ENCODE peak calls at places on chromosomes 1 and 21, in five cellular contexts. One of them, this sample, is unnamed. For H3K36me3, the result is how much of the 10 kb centered on the place peaks cover.

GRCh38 chr1:245942861-245943260 is 564.2 kb downstream of the SMYD3 start:
- DNase-seq in lung: no peak
- DNase-seq in bronchial epithelial cell: no peak
- DNase-seq in SJSA1: no peak
- DNase-seq in PC-3: no peak
- DNase-seq in this sample: no peak

GRCh38 chr1:227437495-227438008 is 119.3 kb upstream of the CDC42BPA start:
- DNase-seq in SJSA1: no peak
- DNase-seq in lung: no peak
- DNase-seq in PC-3: peak
- DNase-seq in bronchial epithelial cell: peak
- DNase-seq in this sample: no peak

GRCh38 chr1:6750490-6750889 is 34.8 kb upstream of the CAMTA1 start:
- DNase-seq in bronchial epithelial cell: no peak
- DNase-seq in PC-3: no peak
- DNase-seq in SJSA1: no peak
- DNase-seq in lung: no peak
- DNase-seq in this sample: no peak

GRCh38 chr1:228038387-228039005 is 31.7 kb downstream of the WNT3A start:
- DNase-seq in bronchial epithelial cell: no peak
- DNase-seq in SJSA1: peak
- DNase-seq in lung: no peak
- DNase-seq in PC-3: no peak
- DNase-seq in this sample: no peak

GRCh38 chr1:61301824-61302652 is 219.7 kb downstream of the NFIA start:
- DNase-seq in lung: no peak
- DNase-seq in bronchial epithelial cell: peak
- DNase-seq in PC-3: no peak
- DNase-seq in SJSA1: no peak
- DNase-seq in this sample: no peak

GRCh38 chr1:56934400-56935080 is 31.3 kb downstream of the C8B start:
- DNase-seq in PC-3: no peak
- DNase-seq in bronchial epithelial cell: no peak
- DNase-seq in SJSA1: no peak
- DNase-seq in lung: no peak
- DNase-seq in this sample: no peak

GRCh38 chr1:84377480-84378095 is 20.7 kb upstream of the DNASE2B start:
- DNase-seq in SJSA1: no peak
- DNase-seq in lung: no peak
- DNase-seq in PC-3: peak
- DNase-seq in bronchial epithelial cell: peak
- DNase-seq in this sample: peak

GRCh38 chr1:229440821-229441537 is 7.1 kb upstream of the ACTA1 start:
- DNase-seq in bronchial epithelial cell: peak
- DNase-seq in SJSA1: no peak
- DNase-seq in lung: no peak
- DNase-seq in PC-3: peak
- DNase-seq in this sample: no peak

GRCh38 chr1:169906938-169907337 is 13.2 kb upstream of the SCYL3 start:
- DNase-seq in lung: no peak
- DNase-seq in SJSA1: no peak
- DNase-seq in PC-3: peak
- DNase-seq in bronchial epithelial cell: peak
- DNase-seq in this sample: no peak

GRCh38 chr1:94646151-94646643 is 104.6 kb upstream of the F3 start:
- DNase-seq in lung: no peak
- DNase-seq in bronchial epithelial cell: peak
- DNase-seq in PC-3: peak
- DNase-seq in SJSA1: no peak
- DNase-seq in this sample: no peak

GRCh38 chr1:206693029-206693428 is 8.3 kb downstream of the MAPKAPK2 start:
- DNase-seq in PC-3: peak
- DNase-seq in lung: no peak
- DNase-seq in bronchial epithelial cell: no peak
- DNase-seq in SJSA1: peak
- DNase-seq in this sample: no peak

GRCh38 chr1:162475089-162475488 is 22.5 kb upstream of the UHMK1 start:
- DNase-seq in PC-3: no peak
- DNase-seq in bronchial epithelial cell: no peak
- DNase-seq in SJSA1: no peak
- DNase-seq in lung: no peak
- DNase-seq in this sample: no peak

GRCh38 chr1:71054281-71054731 is 6.7 kb upstream of the PTGER3 start:
- DNase-seq in SJSA1: no peak
- DNase-seq in lung: no peak
- DNase-seq in bronchial epithelial cell: no peak
- DNase-seq in PC-3: no peak
- DNase-seq in this sample: no peak

GRCh38 chr1:78603206-78603605 is 17.0 kb upstream of the IFI44L start:
- DNase-seq in bronchial epithelial cell: no peak
- DNase-seq in PC-3: no peak
- DNase-seq in SJSA1: no peak
- DNase-seq in lung: no peak
- DNase-seq in this sample: no peak

GRCh38 chr1:77834771-77835334 is 53.6 kb upstream of the NEXN start:
- DNase-seq in PC-3: peak
- DNase-seq in bronchial epithelial cell: no peak
- DNase-seq in lung: no peak
- DNase-seq in SJSA1: no peak
- DNase-seq in this sample: no peak

GRCh38 chr21:42095581-42095980 is 24.5 kb downstream of the UMODL1 start:
- DNase-seq in bronchial epithelial cell: no peak
- DNase-seq in SJSA1: no peak
- DNase-seq in lung: no peak
- DNase-seq in PC-3: no peak
- DNase-seq in this sample: no peak

GRCh38 chr1:201019321-201019977 is 4.1 kb downstream of the KIF21B start:
- DNase-seq in lung: peak
- DNase-seq in SJSA1: no peak
- DNase-seq in bronchial epithelial cell: peak
- DNase-seq in PC-3: peak
- DNase-seq in this sample: no peak

GRCh38 chr1:109821831-109822745 is 58.4 kb upstream of the EPS8L3 start:
- DNase-seq in bronchial epithelial cell: peak
- DNase-seq in PC-3: peak
- DNase-seq in lung: peak
- DNase-seq in SJSA1: peak
- DNase-seq in this sample: no peak

GRCh38 chr1:151024540-151025146 is 11.7 kb upstream of the BNIPL start:
- DNase-seq in PC-3: peak
- DNase-seq in SJSA1: peak
- DNase-seq in bronchial epithelial cell: peak
- DNase-seq in lung: peak
- DNase-seq in this sample: peak

GRCh38 chr1:20730690-20731056 is 1.8 kb downstream of the SH2D5 start:
- DNase-seq in PC-3: no peak
- DNase-seq in lung: no peak
- DNase-seq in bronchial epithelial cell: no peak
- DNase-seq in SJSA1: no peak
- DNase-seq in this sample: no peak

GRCh38 chr1:39102537-39103320 is 76.6 kb downstream of the NDUFS5 start:
- DNase-seq in lung: peak
- DNase-seq in PC-3: peak
- DNase-seq in bronchial epithelial cell: peak
- DNase-seq in SJSA1: peak
- DNase-seq in this sample: peak

GRCh38 chr1:39104158-39105060 is 78.3 kb downstream of the NDUFS5 start:
- DNase-seq in bronchial epithelial cell: no peak
- DNase-seq in SJSA1: peak
- DNase-seq in lung: no peak
- DNase-seq in PC-3: peak
- DNase-seq in this sample: peak

GRCh38 chr1:39105841-39106765 is 80.0 kb downstream of the NDUFS5 start:
- DNase-seq in SJSA1: peak
- DNase-seq in PC-3: peak
- DNase-seq in bronchial epithelial cell: no peak
- DNase-seq in lung: peak
- DNase-seq in this sample: peak

GRCh38 chr1:39105061-39105840 is 79.1 kb downstream of the NDUFS5 start:
- DNase-seq in bronchial epithelial cell: no peak
- DNase-seq in lung: peak
- DNase-seq in SJSA1: peak
- DNase-seq in PC-3: peak
- DNase-seq in this sample: peak

DNA sequence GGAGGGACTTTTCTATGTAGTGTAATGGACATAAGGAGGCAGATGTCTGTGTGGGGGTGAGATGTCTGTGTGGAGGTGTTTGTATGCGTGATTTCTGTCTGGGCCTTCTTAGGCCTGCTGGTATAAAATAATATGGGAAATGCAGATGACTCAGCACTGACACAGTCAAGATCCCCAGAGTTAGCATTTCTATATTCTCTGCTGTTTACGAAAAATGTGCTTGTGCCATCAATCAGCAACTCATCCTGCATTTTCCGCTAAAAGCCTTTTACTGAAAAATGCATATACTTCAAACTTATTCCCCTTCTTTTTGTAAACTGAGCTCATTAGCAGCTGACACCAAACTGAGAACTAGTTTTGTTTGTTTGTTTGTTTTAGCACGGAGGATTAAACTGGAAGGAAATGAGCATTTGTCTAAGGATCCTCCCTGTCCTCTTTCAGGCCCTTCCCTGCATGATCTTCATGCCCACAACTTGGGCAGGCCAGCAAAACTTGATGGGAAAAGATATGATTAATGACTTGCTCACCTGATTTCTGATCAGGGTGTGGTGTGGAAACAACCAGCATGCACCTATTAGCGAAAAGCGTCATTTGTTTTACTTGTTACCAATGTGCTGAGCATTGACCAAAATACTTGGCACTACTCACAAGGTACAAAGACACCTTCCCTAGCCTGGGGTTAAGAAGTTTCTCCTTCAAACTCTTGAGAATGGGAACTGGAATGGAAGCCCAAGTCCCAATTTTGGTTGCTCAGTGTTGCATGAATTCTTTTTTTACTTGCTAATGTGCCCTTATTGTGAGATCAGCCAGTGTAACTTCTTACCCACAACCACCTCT is 77.4 kb downstream of the NDUFS5 start:
- DNase-seq in PC-3: peak
- DNase-seq in bronchial epithelial cell: peak
- DNase-seq in SJSA1: no peak
- DNase-seq in lung: no peak
- DNase-seq in this sample: no peak
- H3K4me3 ChIP-seq in PC-3: peak
- H3K4me3 ChIP-seq in bronchial epithelial cell: no peak
- H3K4me3 ChIP-seq in SJSA1: no peak
- H3K4me3 ChIP-seq in lung: no peak
- H3K4me3 ChIP-seq in this sample: no peak

DNA sequence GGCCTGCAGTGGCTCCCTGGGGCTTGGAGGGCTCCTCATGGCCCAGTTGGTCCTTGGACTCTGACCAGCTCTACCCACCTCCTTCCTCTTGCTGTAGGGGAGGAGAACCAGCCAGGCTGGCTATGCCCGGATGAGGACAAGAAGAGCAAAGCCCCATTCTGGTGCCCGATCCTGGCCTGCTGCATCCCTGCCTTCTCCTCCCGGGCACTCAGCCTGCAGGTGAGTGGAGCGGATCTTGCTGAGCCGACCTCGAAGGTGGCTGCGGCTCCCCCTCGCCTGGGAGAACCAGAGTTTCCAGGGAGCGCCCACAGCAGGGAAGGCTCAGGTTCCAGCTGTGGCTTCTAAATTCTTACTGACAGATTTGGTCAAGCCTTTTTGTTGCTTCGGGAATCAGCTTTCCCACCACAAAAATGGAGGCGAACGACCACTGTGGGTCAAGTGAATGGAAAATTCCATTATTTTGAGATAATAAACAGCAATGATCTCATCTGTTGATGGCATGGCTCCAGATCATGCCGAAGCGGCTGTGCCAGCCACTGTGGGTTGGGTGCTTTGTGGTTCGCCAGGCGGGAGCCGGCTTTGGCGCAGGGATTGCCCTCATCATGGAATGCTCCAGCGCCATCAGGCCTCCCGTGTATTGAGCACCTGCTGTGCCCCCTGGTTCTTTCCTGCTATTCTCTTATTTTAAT is 106.5 kb upstream of the ACTL8 start:
- DNase-seq in lung: no peak
- DNase-seq in SJSA1: no peak
- DNase-seq in bronchial epithelial cell: no peak
- DNase-seq in PC-3: no peak
- DNase-seq in this sample: no peak
- H3K36me3 ChIP-seq in lung: under half
- H3K36me3 ChIP-seq in SJSA1: under half
- H3K36me3 ChIP-seq in bronchial epithelial cell: under half
- H3K36me3 ChIP-seq in PC-3: under half
- H3K36me3 ChIP-seq in this sample: under half

DNA sequence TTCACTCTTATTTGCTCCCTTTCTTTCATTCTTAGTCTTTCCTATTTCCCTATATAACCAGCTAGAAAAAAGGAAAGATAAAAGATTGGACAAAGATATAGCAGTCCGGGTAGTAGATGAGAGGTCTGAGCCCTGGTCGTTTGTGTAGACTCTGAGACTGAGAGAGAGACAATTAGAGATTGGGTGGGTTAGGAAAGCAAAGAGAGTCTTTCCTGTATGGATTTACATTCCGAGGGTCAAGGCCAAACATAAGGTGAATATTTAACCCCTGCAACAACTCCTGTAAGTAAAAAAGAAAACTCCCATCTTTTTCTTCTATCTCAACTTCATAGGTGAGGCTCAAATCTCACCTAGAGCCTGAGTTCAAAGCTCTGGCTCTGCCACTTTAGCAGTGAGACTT is 218.0 kb upstream of the FGGY start:
- DNase-seq in bronchial epithelial cell: no peak
- DNase-seq in PC-3: no peak
- DNase-seq in SJSA1: no peak
- DNase-seq in lung: no peak
- DNase-seq in this sample: no peak
- H3K4me3 ChIP-seq in bronchial epithelial cell: no peak
- H3K4me3 ChIP-seq in PC-3: no peak
- H3K4me3 ChIP-seq in SJSA1: no peak
- H3K4me3 ChIP-seq in lung: no peak
- H3K4me3 ChIP-seq in this sample: no peak

GRCh38 chr1:155773221-155773620 is 83.8 kb downstream of the GON4L start:
- DNase-seq in bronchial epithelial cell: no peak
- DNase-seq in SJSA1: no peak
- DNase-seq in lung: no peak
- DNase-seq in PC-3: peak
- DNase-seq in this sample: no peak

GRCh38 chr1:155777541-155777940 is 79.5 kb downstream of the GON4L start:
- DNase-seq in PC-3: no peak
- DNase-seq in bronchial epithelial cell: no peak
- DNase-seq in lung: no peak
- DNase-seq in SJSA1: no peak
- DNase-seq in this sample: no peak

GRCh38 chr1:155776414-155776813 is 80.6 kb downstream of the GON4L start:
- DNase-seq in bronchial epithelial cell: peak
- DNase-seq in PC-3: peak
- DNase-seq in lung: no peak
- DNase-seq in SJSA1: no peak
- DNase-seq in this sample: no peak
- H3K36me3 ChIP-seq in bronchial epithelial cell: under half
- H3K36me3 ChIP-seq in PC-3: under half
- H3K36me3 ChIP-seq in lung: under half
- H3K36me3 ChIP-seq in SJSA1: half or more
- H3K36me3 ChIP-seq in this sample: under half